ENCODE peak calls at places on chromosomes 12 and 14, in five cellular contexts. Z is prostate gland, H is astrocyte, G is SJCRH30, Y is heart right ventricle. X is an unnamed sample. For H3K4me1, the result is how much of the 10 kb centered on the place peaks cover.

GRCh38 chr12:77072833-77073495 is 7.6 kb upstream of the E2F7 start:
- DNase-seq in Z (no peak), H (no peak), G (no peak), Y (no peak), X (no peak)

GRCh38 chr12:100371146-100371545 is 14.3 kb downstream of the SLC17A8 start:
- DNase-seq in Z (no peak), H (no peak), G (no peak), Y (no peak), X (no peak)

GRCh38 chr12:68675098-68675842 is 11.5 kb upstream of the NUP107 start:
- DNase-seq in Z (no peak), H (peak), G (peak), Y (no peak), X (peak)

GRCh38 chr14:69694730-69695663 is 71.9 kb upstream of the SRSF5 start:
- DNase-seq in Z (no peak), H (peak), G (peak), Y (peak), X (peak)

GRCh38 chr12:126347421-126347820 is 1282.2 kb downstream of the AACS start:
- DNase-seq in Z (no peak), H (no peak), G (peak), Y (no peak), X (no peak)

GRCh38 chr12:71548906-71549305 is 109.3 kb downstream of the LGR5 start:
- DNase-seq in Z (no peak), H (no peak), G (peak), Y (no peak), X (no peak)

GRCh38 chr14:92986254-92987147 is 63.6 kb downstream of the CHGA start:
- DNase-seq in Z (peak), H (peak), G (peak), Y (peak), X (peak)

GRCh38 chr14:76250345-76250744 is 98.6 kb downstream of the GPATCH2L start:
- DNase-seq in Z (no peak), H (no peak), G (no peak), Y (no peak), X (no peak)

GRCh38 chr14:23876160-23876750 is 77.3 kb upstream of the DHRS4 start:
- DNase-seq in Z (no peak), H (no peak), G (no peak), Y (no peak), X (no peak)

GRCh38 chr14:88029500-88029899 is 24.6 kb downstream of the GPR65 start:
- DNase-seq in Z (no peak), H (peak), G (no peak), Y (no peak), X (no peak)

GRCh38 chr12:118102070-118102469 is 1.7 kb downstream of the VSIG10 start:
- DNase-seq in Z (no peak), H (no peak), G (peak), Y (no peak), X (no peak)

GRCh38 chr12:46261658-46262057 is 7.2 kb downstream of the SLC38A1 start:
- DNase-seq in Z (no peak), H (no peak), G (no peak), Y (no peak), X (no peak)

GRCh38 chr14:24207104-24207543 is 1.6 kb downstream of the TSSK4 start:
- DNase-seq in Z (no peak), H (no peak), G (no peak), Y (no peak), X (no peak)

GRCh38 chr12:12984119-12984518 is 15.9 kb downstream of the HEBP1 start:
- DNase-seq in Z (no peak), H (no peak), G (no peak), Y (no peak), X (no peak)
- H3K27ac ChIP-seq in Z (no peak), H (no peak), G (no peak), Y (no peak), X (no peak)

DNA sequence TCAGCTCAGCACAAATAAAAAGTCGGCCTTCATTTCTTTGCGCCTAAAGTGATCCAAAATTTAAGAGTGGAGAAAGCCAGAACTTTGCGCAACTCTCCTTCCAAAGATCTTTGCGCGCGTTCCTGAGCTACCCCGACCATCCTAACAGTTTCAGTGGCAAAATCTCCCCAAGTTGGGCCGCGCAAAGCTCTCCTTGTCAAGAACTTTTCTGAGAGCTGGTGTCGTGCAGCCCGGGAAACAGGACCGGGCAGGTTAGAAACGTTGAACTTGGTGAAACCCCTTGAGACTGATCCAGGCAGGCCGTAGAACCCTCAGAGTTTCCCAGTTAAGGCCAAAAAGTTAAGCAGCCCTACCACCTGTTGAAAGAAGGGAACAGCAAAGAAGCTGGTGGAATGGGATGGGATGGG is 984 bp downstream of the DBX2 start:
- DNase-seq in Z (no peak), H (no peak), G (no peak), Y (no peak), X (peak)
- H3K4me3 ChIP-seq in Z (no peak), H (no peak), G (no peak), Y (peak), X (peak)

DNA sequence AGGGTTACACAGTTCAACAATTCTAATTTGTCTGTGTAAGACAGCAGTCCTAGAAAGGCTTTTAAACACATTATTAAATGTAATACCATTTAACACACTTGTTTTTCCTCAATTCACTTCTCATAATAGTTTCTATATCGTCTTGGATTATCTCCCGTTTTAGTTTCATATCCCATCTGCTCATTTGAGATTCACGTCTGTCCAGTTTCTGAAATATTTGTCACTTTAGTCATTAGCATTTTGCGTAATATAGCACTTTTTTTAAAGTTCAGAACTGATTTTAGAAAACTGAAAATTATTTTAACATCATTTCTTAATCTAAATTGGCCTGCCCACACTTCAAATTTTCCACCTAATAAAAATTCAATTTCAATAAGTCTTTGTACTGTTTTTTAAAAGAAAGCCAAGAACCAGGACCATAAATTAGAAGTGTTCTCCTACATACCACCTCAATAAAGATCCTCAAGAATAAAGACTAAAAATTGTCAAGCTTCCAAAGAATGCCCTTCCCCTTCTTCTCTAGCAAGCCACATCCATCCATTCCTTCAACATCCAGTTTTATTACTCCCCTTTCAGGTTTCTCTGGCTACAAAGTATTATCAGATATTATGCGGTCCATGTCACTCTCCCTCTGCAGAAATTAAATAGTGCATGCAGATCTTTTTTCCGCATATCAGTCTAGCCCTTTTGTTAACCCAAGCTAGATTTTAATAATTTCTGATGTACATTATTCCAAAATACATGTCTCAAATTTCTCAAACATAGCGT is 11.9 kb downstream of the MED13L start:
- DNase-seq in Z (no peak), H (no peak), G (no peak), Y (no peak), X (no peak)
- H3K4me1 ChIP-seq in Z (under half), H (under half), G (under half), Y (half or more), X (under half)

DNA sequence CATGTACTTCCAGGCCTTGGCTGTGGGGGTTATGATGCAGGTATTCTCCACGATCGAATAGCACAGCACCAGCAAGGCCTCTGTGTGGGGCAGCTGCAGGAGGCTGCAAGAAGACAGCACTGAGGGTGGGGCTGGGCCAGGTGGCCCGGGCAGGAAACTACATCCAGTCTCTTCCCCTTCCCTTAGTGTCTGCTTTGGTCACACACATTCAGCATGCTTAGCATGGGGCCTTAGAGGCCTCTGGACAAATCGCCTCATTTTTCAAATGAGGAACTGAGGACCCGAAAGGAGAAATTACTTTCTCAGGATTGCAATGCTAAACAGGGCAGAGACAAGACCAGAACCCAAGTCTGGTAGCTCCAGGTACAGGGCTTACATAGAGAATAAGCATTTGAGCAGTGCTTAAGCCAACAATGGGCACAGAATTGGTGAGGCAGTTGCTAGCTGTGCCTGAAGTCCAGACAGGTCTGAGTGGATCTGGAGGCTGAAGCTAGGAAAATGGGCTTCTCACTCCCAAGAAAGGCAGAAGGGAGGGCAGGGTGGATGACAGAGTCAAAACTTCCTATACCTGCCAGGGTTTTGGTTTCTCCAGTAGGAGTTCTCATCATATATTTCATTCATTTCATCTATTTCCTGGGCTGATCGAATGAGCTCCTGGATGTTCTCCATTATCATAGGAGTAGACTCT is 3.5 kb downstream of the ACRBP start:
- DNase-seq in Z (no peak), H (no peak), G (no peak), Y (no peak), X (no peak)
- H3K27ac ChIP-seq in Z (no peak), H (no peak), G (no peak), Y (no peak), X (no peak)

DNA sequence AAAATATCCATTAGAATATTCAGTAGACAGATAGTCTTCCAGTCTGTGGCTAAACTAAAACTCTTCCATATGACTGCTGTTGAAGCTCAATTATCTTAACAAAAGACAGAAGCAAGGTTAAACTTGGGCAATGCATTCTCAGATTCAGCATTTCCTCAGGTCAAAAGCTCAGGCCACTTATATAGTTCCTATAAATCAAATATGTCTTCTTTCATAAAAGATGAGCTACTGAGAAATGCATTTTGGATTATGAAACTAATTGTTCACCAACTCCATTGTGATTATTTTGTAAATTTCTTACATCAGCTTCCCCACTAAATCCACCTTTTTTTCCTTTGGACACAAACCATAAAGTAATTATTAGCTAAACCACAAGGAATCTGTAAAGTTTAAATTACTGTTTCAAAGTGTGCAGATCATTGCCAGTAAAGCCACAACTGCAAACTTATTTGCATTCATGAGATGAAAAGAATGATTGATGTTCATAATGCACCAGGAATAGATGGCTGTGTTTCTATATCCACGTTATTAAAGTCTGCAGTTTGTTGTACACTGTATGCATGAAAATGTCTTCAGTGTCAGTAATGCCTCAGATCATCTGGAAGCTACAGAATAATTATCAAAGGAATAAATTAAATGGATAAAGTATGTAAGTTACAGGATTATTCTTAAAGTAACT is 224.3 kb downstream of the FBXL14 start:
- DNase-seq in Z (no peak), H (no peak), G (no peak), Y (no peak), X (no peak)
- H3K4me3 ChIP-seq in Z (no peak), H (no peak), G (no peak), Y (no peak), X (no peak)

DNA sequence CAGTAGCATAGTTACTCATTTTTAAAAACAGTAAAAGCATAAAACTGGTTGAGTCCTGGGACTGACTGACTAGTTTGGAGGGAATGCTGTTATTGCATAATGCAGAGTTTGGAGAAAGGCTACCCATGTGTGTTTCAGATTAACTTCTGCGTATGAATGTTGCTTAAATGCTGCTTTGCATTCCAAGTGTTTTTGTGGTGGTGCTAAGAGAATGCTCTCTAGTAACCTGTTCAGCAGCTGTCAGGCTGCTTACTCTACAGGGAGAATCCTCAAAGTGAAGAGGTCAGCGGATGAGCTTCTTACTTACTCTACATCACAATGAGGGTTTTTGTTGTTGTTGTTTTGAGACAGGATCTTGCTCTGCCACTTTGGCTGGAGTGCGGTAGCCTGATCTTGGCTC is 4.3 kb downstream of the DLST start:
- DNase-seq in Z (no peak), H (peak), G (no peak), Y (no peak), X (no peak)
- H3K4me1 ChIP-seq in Z (under half), H (under half), G (under half), Y (half or more), X (under half)

X was measured in right cardiac atrium.